ENCODE peak calls at places on chromosome 15, in ten cellular contexts. W, J, P, L, F, Q, I, A, U and D are unnamed samples.

GRCh38 chr15:90449206-90449735 is 61.2 kb downstream of the IQGAP1 start:
- DNase-seq in W (no peak), J (no peak), P (no peak), L (no peak), F (peak), Q (no peak), I (no peak), A (no peak), U (no peak), D (no peak)

GRCh38 chr15:64536244-64536836 is 76.0 kb downstream of the ZNF609 start:
- DNase-seq in W (peak), J (no peak), P (peak), L (peak), F (peak), Q (peak), I (no peak), A (no peak), U (no peak), D (no peak)

GRCh38 chr15:74787251-74788041 is 5.6 kb downstream of the CSK start:
- DNase-seq in W (peak), J (peak), P (peak), L (no peak), F (peak), Q (peak), I (peak), A (no peak), U (peak), D (peak)

GRCh38 chr15:71120428-71120944 is 5.2 kb downstream of the THSD4 start:
- DNase-seq in W (no peak), J (no peak), P (no peak), L (no peak), F (no peak), Q (no peak), I (no peak), A (no peak), U (no peak), D (no peak)

GRCh38 chr15:91878319-91878718 is 24.8 kb downstream of the SLCO3A1 start:
- DNase-seq in W (no peak), J (no peak), P (no peak), L (no peak), F (no peak), Q (no peak), I (no peak), A (no peak), U (no peak), D (no peak)

GRCh38 chr15:101045835-101046691 is 126.9 kb downstream of the LRRK1 start:
- DNase-seq in W (no peak), J (no peak), P (no peak), L (no peak), F (no peak), Q (no peak), I (peak), A (peak), U (no peak), D (no peak)

GRCh38 chr15:74060251-74060650 is 22.1 kb downstream of the GOLGA6A start:
- DNase-seq in W (no peak), J (no peak), P (no peak), L (no peak), F (no peak), Q (no peak), I (no peak), A (peak), U (no peak), D (no peak)

GRCh38 chr15:101615986-101616848 is 36.0 kb downstream of the TM2D3 start:
- DNase-seq in W (no peak), J (no peak), P (no peak), L (no peak), F (peak), Q (no peak), I (peak), A (no peak), U (no peak), D (no peak)

GRCh38 chr15:76533060-76533955 is 196.7 kb downstream of the ISL2 start:
- DNase-seq in W (peak), J (no peak), P (no peak), L (no peak), F (no peak), Q (no peak), I (no peak), A (no peak), U (no peak), D (no peak)

GRCh38 chr15:56410712-56411111 is 45.5 kb downstream of the TEX9 start:
- DNase-seq in W (no peak), J (no peak), P (no peak), L (no peak), F (no peak), Q (no peak), I (no peak), A (no peak), U (peak), D (no peak)

GRCh38 chr15:75945953-75946352 is 42.3 kb downstream of the FBXO22 start:
- DNase-seq in W (peak), J (no peak), P (no peak), L (no peak), F (no peak), Q (peak), I (no peak), A (no peak), U (no peak), D (no peak)

GRCh38 chr15:45539680-45540079 is 17.1 kb upstream of the SLC30A4 start:
- DNase-seq in W (no peak), J (no peak), P (no peak), L (no peak), F (no peak), Q (no peak), I (no peak), A (no peak), U (no peak), D (no peak)

GRCh38 chr15:98812711-98813441 is 164.5 kb downstream of the IGF1R start:
- DNase-seq in W (no peak), J (no peak), P (no peak), L (no peak), F (no peak), Q (no peak), I (no peak), A (no peak), U (no peak), D (no peak)

GRCh38 chr15:87610366-87610765 is 646.2 kb downstream of the NTRK3 start:
- DNase-seq in W (no peak), J (no peak), P (no peak), L (no peak), F (no peak), Q (no peak), I (no peak), A (no peak), U (no peak), D (no peak)

GRCh38 chr15:69575387-69575786 is 122.8 kb downstream of the RPLP1 start:
- DNase-seq in W (no peak), J (no peak), P (no peak), L (no peak), F (no peak), Q (no peak), I (no peak), A (no peak), U (no peak), D (no peak)

GRCh38 chr15:58606577-58607080 is 142.9 kb downstream of the ADAM10 start:
- DNase-seq in W (no peak), J (no peak), P (no peak), L (no peak), F (no peak), Q (no peak), I (no peak), A (no peak), U (no peak), D (no peak)

GRCh38 chr15:75008249-75009017 is 13.1 kb downstream of the SCAMP5 start:
- DNase-seq in W (peak), J (no peak), P (no peak), L (no peak), F (no peak), Q (no peak), I (no peak), A (no peak), U (no peak), D (no peak)

GRCh38 chr15:93562752-93563151 is 473.7 kb upstream of the RGMA start:
- DNase-seq in W (no peak), J (no peak), P (no peak), L (no peak), F (no peak), Q (no peak), I (no peak), A (no peak), U (no peak), D (no peak)

GRCh38 chr15:73053398-73053723 is 1.1 kb downstream of the NEO1 start:
- DNase-seq in W (no peak), J (no peak), P (no peak), L (no peak), F (no peak), Q (no peak), I (no peak), A (no peak), U (no peak), D (no peak)

GRCh38 chr15:90345859-90346258 is 6.2 kb upstream of the ZNF774 start:
- DNase-seq in W (no peak), J (no peak), P (no peak), L (no peak), F (no peak), Q (no peak), I (no peak), A (no peak), U (no peak), D (no peak)

GRCh38 chr15:28975766-28976179 is 90.0 kb downstream of the APBA2 start:
- DNase-seq in W (peak), J (peak), P (peak), L (peak), F (peak), Q (no peak), I (peak), A (no peak), U (peak), D (peak)

GRCh38 chr15:99122831-99123705 is 18.2 kb downstream of the SYNM start:
- DNase-seq in W (no peak), J (no peak), P (no peak), L (no peak), F (no peak), Q (no peak), I (no peak), A (no peak), U (no peak), D (no peak)

GRCh38 chr15:40343512-40343911 is 2.8 kb upstream of the CCDC9B start:
- DNase-seq in W (peak), J (no peak), P (no peak), L (peak), F (peak), Q (peak), I (no peak), A (no peak), U (no peak), D (no peak)

GRCh38 chr15:83339396-83339795 is 54.9 kb upstream of the BNC1 start:
- DNase-seq in W (no peak), J (no peak), P (no peak), L (no peak), F (no peak), Q (no peak), I (no peak), A (no peak), U (no peak), D (no peak)

GRCh38 chr15:39102431-39102830 is 478.4 kb upstream of the THBS1 start:
- DNase-seq in W (no peak), J (no peak), P (no peak), L (no peak), F (no peak), Q (no peak), I (no peak), A (no peak), U (no peak), D (no peak)